ENCODE peak calls at places on chromosomes 3 and 15, in four cellular contexts. K is HepG2; O is memory B cell; Q is CD4-positive, alpha-beta T cell. V is an unnamed sample.

GRCh38 chr3:11037241-11037873 is 44.8 kb downstream of the SLC6A1 start:
- ATAC-seq in Q (no peak), O (no peak), K (peak; percentile 77), V (no peak)

GRCh38 chr3:133944181-133944580 is 48.5 kb upstream of the RAB6B start:
- ATAC-seq in Q (no peak), O (no peak), K (no peak), V (no peak)

GRCh38 chr3:194169595-194169994 is 33.6 kb downstream of the HES1 start:
- ATAC-seq in K (no peak), O (no peak), Q (no peak), V (no peak)

GRCh38 chr3:129068291-129068886 is 7.8 kb downstream of the GP9 start:
- ATAC-seq in O (peak; percentile 15), K (no peak), Q (peak; percentile 50), V (no peak)

GRCh38 chr3:21995079-21995607 is 244.1 kb upstream of the ZNF385D start:
- ATAC-seq in K (no peak), O (no peak), Q (no peak), V (no peak)

GRCh38 chr3:187765342-187765741 is 20.1 kb upstream of the BCL6 start:
- ATAC-seq in Q (no peak), O (no peak), K (no peak), V (no peak)

GRCh38 chr15:75213768-75214221 is 12.1 kb downstream of the C15orf39 start:
- ATAC-seq in K (peak; percentile 2), O (no peak), Q (no peak), V (no peak)

GRCh38 chr3:18512007-18512406 is 86.9 kb upstream of the SATB1 start:
- ATAC-seq in O (peak; percentile 40), K (no peak), Q (no peak), V (no peak)

GRCh38 chr3:155302891-155303290 is 9.4 kb upstream of the STRIT1 start:
- ATAC-seq in K (no peak), Q (no peak), O (no peak), V (no peak)

GRCh38 chr3:150222190-150222548 is 185.9 kb upstream of the TSC22D2 start:
- ATAC-seq in Q (no peak), K (peak; percentile 40), O (no peak), V (no peak)